ENCODE peak calls at places on chromosome 21, in seven cellular contexts. Q is HEK293T, B is Caco-2, V is fibroblast of the conjunctiva, J is activated T-cell treated with anti-CD3 and anti-CD28 coated beads for 24 hours, S is GM04504, O is brain microvascular endothelial cell. D is an unnamed sample.

GRCh38 chr21:17476006-17476405 is 36.8 kb upstream of the CXADR start:
- DNase-seq in Q (no peak), B (no peak), V (no peak), J (no peak), S (no peak), O (no peak), D (no peak)

GRCh38 chr21:35663856-35664606 is 396.3 kb downstream of the SETD4 start:
- DNase-seq in Q (no peak), B (no peak), V (no peak), J (no peak), S (no peak), O (no peak), D (no peak)

GRCh38 chr21:45570071-45570470 is 27.8 kb upstream of the SLC19A1 start:
- DNase-seq in Q (no peak), B (no peak), V (no peak), J (no peak), S (no peak), O (no peak), D (no peak)

GRCh38 chr21:16455978-16456377 is 726.2 kb downstream of the USP25 start:
- DNase-seq in Q (no peak), B (no peak), V (no peak), J (no peak), S (no peak), O (no peak), D (no peak)

GRCh38 chr21:45982758-45983731 is 1.5 kb downstream of the COL6A1 start:
- DNase-seq in Q (no peak), B (no peak), V (no peak), J (no peak), S (no peak), O (no peak), D (no peak)

GRCh38 chr21:39182484-39183271 is 573 bp downstream of the PSMG1 start:
- DNase-seq in Q (no peak), B (no peak), V (no peak), J (no peak), S (no peak), O (peak; percentile 17), D (no peak)

GRCh38 chr21:37792046-37792445 is 124.2 kb downstream of the KCNJ6 start:
- DNase-seq in Q (no peak), B (no peak), V (no peak), J (no peak), S (no peak), O (peak; percentile 20), D (no peak)

GRCh38 chr21:31366825-31367224 is 22.8 kb upstream of the TIAM1 start:
- DNase-seq in Q (no peak), B (no peak), V (peak; percentile 75), J (no peak), S (no peak), O (peak; percentile 88), D (no peak)

GRCh38 chr21:41709965-41710822 is 56.7 kb downstream of the RIPK4 start:
- DNase-seq in Q (no peak), B (no peak), V (no peak), J (no peak), S (no peak), O (no peak), D (no peak)

GRCh38 chr21:37607081-37607480 is 240.5 kb downstream of the DYRK1A start:
- DNase-seq in Q (no peak), B (no peak), V (no peak), J (no peak), S (no peak), O (no peak), D (no peak)

GRCh38 chr21:28111151-28111619 is 881.5 kb downstream of the LTN1 start:
- DNase-seq in Q (no peak), B (no peak), V (peak; percentile 97), J (no peak), S (peak; percentile 92), O (peak; percentile 0), D (no peak)

GRCh38 chr21:39738566-39738965 is 6.4 kb upstream of the IGSF5 start:
- DNase-seq in Q (no peak), B (no peak), V (no peak), J (no peak), S (no peak), O (no peak), D (no peak)

GRCh38 chr21:38669186-38669585 is 136.5 kb upstream of the ETS2 start:
- DNase-seq in Q (peak; percentile 30), B (peak; percentile 21), V (no peak), J (no peak), S (no peak), O (peak; percentile 8), D (no peak)

D was measured in DMS 273 treated with DMSO at 0.1 percent for 48 hours.